ENCODE peak calls at places on chromosomes 5 and 9, in ten cellular contexts. N is transverse colon, Z is HCT116, M is thyroid gland, W is body of pancreas, K is NB4, B is H1, C is spleen, Q is GM12891, G is tibial nerve. F is an unnamed sample.

GRCh38 chr5:180343110-180343845 is 9.9 kb downstream of the GFPT2 start:
- DNase-seq in N (no peak), Z (no peak), M (peak; percentile 33), W (peak; percentile 3), K (peak; percentile 61), B (peak; percentile 51), C (peak; percentile 53), Q (no peak), G (no peak), F (no peak)

GRCh38 chr9:132176338-132176737 is 14.5 kb downstream of the NTNG2 start:
- DNase-seq in N (no peak), Z (no peak), M (no peak), W (no peak), K (no peak), B (no peak), C (no peak), Q (no peak), G (no peak), F (no peak)

GRCh38 chr5:96045888-96046287 is 84.2 kb upstream of the ELL2 start:
- DNase-seq in N (no peak), Z (no peak), M (no peak), W (no peak), K (no peak), B (no peak), C (no peak), Q (no peak), G (no peak), F (no peak)

GRCh38 chr9:18580146-18580545 is 106.2 kb downstream of the ADAMTSL1 start:
- DNase-seq in N (no peak), Z (no peak), M (no peak), W (no peak), K (no peak), B (no peak), C (no peak), Q (no peak), G (no peak), F (no peak)

GRCh38 chr9:77833686-77834429 is 185.7 kb upstream of the GNA14 start:
- DNase-seq in N (no peak), Z (no peak), M (no peak), W (no peak), K (peak; percentile 46), B (no peak), C (no peak), Q (no peak), G (no peak), F (no peak)

GRCh38 chr5:135441256-135441915 is 5.8 kb downstream of the DCANP1 start:
- DNase-seq in N (no peak), Z (no peak), M (no peak), W (no peak), K (peak; percentile 63), B (no peak), C (no peak), Q (no peak), G (no peak), F (no peak)

GRCh38 chr5:54135042-54135441 is 175.3 kb downstream of the ARL15 start:
- DNase-seq in N (no peak), Z (no peak), M (no peak), W (no peak), K (no peak), B (no peak), C (no peak), Q (no peak), G (no peak), F (no peak)

GRCh38 chr9:23825143-23825531 is 903 bp downstream of the ELAVL2 start:
- DNase-seq in N (no peak), Z (no peak), M (no peak), W (no peak), K (no peak), B (no peak), C (no peak), Q (no peak), G (no peak), F (no peak)

GRCh38 chr9:90801507-90802289 is at the start of gene SYK:
- DNase-seq in N (peak; percentile 87), Z (no peak), M (peak; percentile 80), W (peak; percentile 67), K (peak; percentile 91), B (no peak), C (peak; percentile 96), Q (no peak), G (no peak), F (peak; percentile 14)

GRCh38 chr9:121698627-121699270 is 47.3 kb downstream of the DAB2IP start:
- DNase-seq in N (no peak), Z (no peak), M (peak; percentile 54), W (peak; percentile 34), K (no peak), B (no peak), C (peak; percentile 85), Q (peak; percentile 50), G (no peak), F (no peak)

GRCh38 chr5:145937432-145938250 is 1.3 kb downstream of the SH3RF2 start:
- DNase-seq in N (peak; percentile 53), Z (peak; percentile 78), M (peak; percentile 38), W (peak; percentile 58), K (peak; percentile 27), B (peak; percentile 13), C (no peak), Q (no peak), G (no peak), F (peak; percentile 56)

GRCh38 chr5:91352831-91353695 is 30.1 kb downstream of the ARRDC3 start:
- DNase-seq in N (no peak), Z (no peak), M (no peak), W (no peak), K (no peak), B (no peak), C (no peak), Q (no peak), G (no peak), F (no peak)

GRCh38 chr9:79184821-79185220 is 386.9 kb upstream of the TLE4 start:
- DNase-seq in N (no peak), Z (no peak), M (no peak), W (no peak), K (no peak), B (no peak), C (no peak), Q (no peak), G (no peak), F (no peak)

GRCh38 chr9:26369096-26369495 is 523.5 kb downstream of the CAAP1 start:
- DNase-seq in N (no peak), Z (no peak), M (no peak), W (no peak), K (no peak), B (no peak), C (no peak), Q (no peak), G (no peak), F (no peak)

GRCh38 chr9:18349530-18349929 is 124.4 kb upstream of the ADAMTSL1 start:
- DNase-seq in N (no peak), Z (no peak), M (no peak), W (no peak), K (no peak), B (no peak), C (no peak), Q (no peak), G (no peak), F (no peak)

GRCh38 chr9:124217839-124218437 is 39.8 kb upstream of the NEK6 start:
- DNase-seq in N (no peak), Z (no peak), M (no peak), W (no peak), K (peak; percentile 89), B (no peak), C (peak; percentile 82), Q (no peak), G (no peak), F (no peak)

GRCh38 chr5:77230727-77231469 is 20.4 kb downstream of the PDE8B start:
- DNase-seq in N (no peak), Z (no peak), M (no peak), W (no peak), K (peak; percentile 55), B (no peak), C (no peak), Q (no peak), G (no peak), F (no peak)

GRCh38 chr9:13266172-13266571 is 13.3 kb downstream of the MPDZ start:
- DNase-seq in N (no peak), Z (no peak), M (peak; percentile 18), W (no peak), K (no peak), B (no peak), C (no peak), Q (no peak), G (no peak), F (no peak)

GRCh38 chr5:73858054-73858453 is 232.1 kb downstream of the ARHGEF28 start:
- DNase-seq in N (no peak), Z (no peak), M (no peak), W (no peak), K (no peak), B (no peak), C (no peak), Q (no peak), G (no peak), F (no peak)

GRCh38 chr5:140631831-140632365 is 1.1 kb downstream of the CD14 start:
- DNase-seq in N (peak; percentile 49), Z (no peak), M (peak; percentile 70), W (peak; percentile 50), K (no peak), B (no peak), C (peak; percentile 86), Q (peak; percentile 23), G (no peak), F (no peak)
- TF ChIP-seq POLR2A in N (peak; percentile 40), Z (no peak), M (no peak), W (peak; percentile 4), K (no peak), B (no peak), C (no peak), Q (no peak), G (no peak), F (no peak)

GRCh38 chr5:112737472-112738179 is at the start of gene APC:
- DNase-seq in N (peak; percentile 89), Z (peak; percentile 61), M (peak; percentile 95), W (peak; percentile 84), K (peak; percentile 91), B (peak; percentile 63), C (peak; percentile 96), Q (peak; percentile 65), G (peak; percentile 94), F (peak; percentile 82)
- TF ChIP-seq POLR2A in N (peak; percentile 24), Z (no peak), M (no peak), W (no peak), K (peak; percentile 52), B (no peak), C (no peak), Q (peak; percentile 79), G (peak; percentile 10), F (peak; percentile 37)

GRCh38 chr9:133956520-133957076 is 35.5 kb downstream of the VAV2 start:
- DNase-seq in N (no peak), Z (no peak), M (peak; percentile 57), W (peak; percentile 87), K (no peak), B (no peak), C (peak; percentile 82), Q (no peak), G (no peak), F (no peak)
- TF ChIP-seq POLR2A in N (no peak), Z (no peak), M (no peak), W (no peak), K (no peak), B (no peak), C (no peak), Q (peak; percentile 54), G (no peak), F (no peak)

DNA sequence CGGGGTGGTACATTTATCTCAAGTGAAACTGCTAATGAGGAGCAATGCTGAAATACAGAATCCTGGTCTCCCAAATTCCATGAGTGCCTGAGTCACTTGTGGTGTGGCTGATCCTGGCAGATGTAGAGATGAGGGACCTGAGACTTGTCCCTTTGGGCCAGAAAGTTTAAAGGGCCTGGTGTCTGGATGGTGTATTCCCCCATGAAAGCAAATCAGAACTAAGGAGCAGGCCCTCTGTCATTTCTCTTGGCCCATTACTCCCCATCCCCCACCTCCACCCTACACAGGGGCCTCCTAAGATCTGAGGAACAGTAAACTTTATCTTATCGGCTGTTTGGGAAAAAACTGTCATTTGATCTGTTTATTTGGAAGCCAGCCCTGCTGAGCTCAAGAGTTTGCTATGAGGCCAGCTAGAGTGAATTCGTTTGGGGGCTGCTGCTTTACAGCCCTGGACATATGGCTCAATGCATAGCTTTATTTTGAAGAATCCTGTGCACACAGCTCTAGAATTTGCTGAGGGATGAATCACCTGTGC is 140.3 kb downstream of the LHFPL2 start:
- DNase-seq in N (no peak), Z (no peak), M (no peak), W (no peak), K (no peak), B (no peak), C (no peak), Q (no peak), G (no peak), F (no peak)
- TF ChIP-seq POLR2A in N (no peak), Z (no peak), M (no peak), W (no peak), K (no peak), B (no peak), C (no peak), Q (no peak), G (no peak), F (no peak)